ENCODE peak calls at places on chromosome 18, in nine cellular contexts. U is neural crest cell; W is lung; T is H4; M is activated CD4-positive, alpha-beta memory T cell treated with anti-CD3 and anti-CD28 coated beads, Interleukin-2, amount 10 ng/mL, durations not matched to agents 7 days and 5 days; Z is endothelial cell; B is NCI-H524 treated with DMSO at 0.1 percent for 48 hours; P is HTR-8/SVneo; J is astrocyte of the hippocampus. H is an unnamed sample.

GRCh38 chr18:76131738-76132137 is 363.3 kb downstream of the ZNF516 start:
- DNase-seq in U (no peak), W (no peak), T (peak; percentile 92), M (no peak), Z (no peak), B (no peak), P (no peak), J (peak; percentile 5), H (no peak)

GRCh38 chr18:50203801-50204604 is 9.1 kb upstream of the MYO5B start:
- DNase-seq in U (peak; percentile 60), W (peak; percentile 50), T (peak; percentile 32), M (no peak), Z (peak; percentile 64), B (peak; percentile 62), P (peak; percentile 17), J (peak; percentile 75), H (peak; percentile 20)

GRCh38 chr18:22765889-22766288 is 167.2 kb upstream of the RBBP8 start:
- DNase-seq in U (no peak), W (no peak), T (no peak), M (no peak), Z (no peak), B (no peak), P (no peak), J (peak; percentile 41), H (no peak)

GRCh38 chr18:41121116-41121826 is 833.8 kb upstream of the PIK3C3 start:
- DNase-seq in U (no peak), W (no peak), T (peak; percentile 9), M (no peak), Z (no peak), B (no peak), P (no peak), J (peak; percentile 65), H (no peak)

GRCh38 chr18:69757733-69758132 is 189.9 kb downstream of the CD226 start:
- DNase-seq in U (no peak), W (no peak), T (no peak), M (no peak), Z (no peak), B (no peak), P (no peak), J (peak; percentile 48), H (no peak)

GRCh38 chr18:24831871-24832665 is 371.6 kb downstream of the HRH4 start:
- DNase-seq in U (no peak), W (no peak), T (no peak), M (no peak), Z (no peak), B (no peak), P (no peak), J (no peak), H (no peak)

GRCh38 chr18:69655816-69656215 is 255.1 kb downstream of the DOK6 start:
- DNase-seq in U (no peak), W (no peak), T (no peak), M (no peak), Z (no peak), B (no peak), P (no peak), J (no peak), H (no peak)

GRCh38 chr18:49241852-49242251 is 218.6 kb downstream of the DYM start:
- DNase-seq in U (no peak), W (no peak), T (no peak), M (no peak), Z (no peak), B (no peak), P (no peak), J (peak; percentile 54), H (no peak)

GRCh38 chr18:23921716-23922285 is 92.8 kb upstream of the TTC39C start:
- DNase-seq in U (no peak), W (no peak), T (no peak), M (no peak), Z (no peak), B (no peak), P (no peak), J (no peak), H (no peak)

GRCh38 chr18:9991021-9992000 is 77.5 kb downstream of the VAPA start:
- DNase-seq in U (no peak), W (peak; percentile 27), T (no peak), M (no peak), Z (no peak), B (no peak), P (no peak), J (no peak), H (no peak)

GRCh38 chr18:22434973-22435608 is 17.4 kb upstream of the CTAGE1 start:
- DNase-seq in U (no peak), W (no peak), T (no peak), M (no peak), Z (no peak), B (no peak), P (no peak), J (peak; percentile 49), H (peak; percentile 19)

GRCh38 chr18:30927517-30928075 is 114.9 kb downstream of the DSC3 start:
- DNase-seq in U (no peak), W (no peak), T (no peak), M (no peak), Z (no peak), B (no peak), P (no peak), J (no peak), H (no peak)

GRCh38 chr18:48896875-48897511 is 53.8 kb downstream of the SMAD7 start:
- DNase-seq in U (no peak), W (peak; percentile 78), T (no peak), M (peak; percentile 27), Z (peak; percentile 45), B (no peak), P (no peak), J (no peak), H (no peak)

GRCh38 chr18:58476521-58477210 is 152.2 kb downstream of the ALPK2 start:
- DNase-seq in U (no peak), W (no peak), T (no peak), M (no peak), Z (no peak), B (no peak), P (no peak), J (no peak), H (no peak)

GRCh38 chr18:46771141-46771540 is 14.3 kb upstream of the ST8SIA5 start:
- DNase-seq in U (no peak), W (no peak), T (no peak), M (no peak), Z (no peak), B (no peak), P (no peak), J (peak; percentile 63), H (no peak)

GRCh38 chr18:43789234-43790000 is 512.1 kb upstream of the SYT4 start:
- DNase-seq in U (no peak), W (no peak), T (no peak), M (no peak), Z (no peak), B (no peak), P (no peak), J (peak; percentile 48), H (no peak)